ENCODE peak calls at places on chromosomes 7 and 10, in four cellular contexts. One of them, this sample, is unnamed.

GRCh38 chr7:74272305-74273038 is 16.7 kb upstream of the CLIP2 start:
- DNase-seq in ascending aorta: peak; percentile 63
- DNase-seq in GM10248: peak; percentile 88
- DNase-seq in B cell: peak; percentile 79
- DNase-seq in this sample: no peak

GRCh38 chr10:28839600-28840007 is 162.3 kb downstream of the BAMBI start:
- DNase-seq in GM10248: no peak
- DNase-seq in ascending aorta: no peak
- DNase-seq in B cell: no peak
- DNase-seq in this sample: peak; percentile 50

GRCh38 chr7:91656486-91657237 is 223.8 kb downstream of the MTERF1 start:
- DNase-seq in B cell: no peak
- DNase-seq in GM10248: no peak
- DNase-seq in ascending aorta: no peak
- DNase-seq in this sample: no peak

GRCh38 chr10:67629461-67629971 is 66.5 kb downstream of the CTNNA3 start:
- DNase-seq in GM10248: no peak
- DNase-seq in ascending aorta: no peak
- DNase-seq in B cell: no peak
- DNase-seq in this sample: no peak

GRCh38 chr7:23350466-23350865 is 51.3 kb downstream of the MALSU1 start:
- DNase-seq in ascending aorta: no peak
- DNase-seq in B cell: no peak
- DNase-seq in GM10248: no peak
- DNase-seq in this sample: no peak

GRCh38 chr10:43407148-43407575 is 1.8 kb downstream of the HNRNPF start:
- DNase-seq in GM10248: peak; percentile 56
- DNase-seq in ascending aorta: no peak
- DNase-seq in B cell: peak; percentile 59
- DNase-seq in this sample: peak; percentile 71

GRCh38 chr7:151206914-151207313 is 3.4 kb downstream of the H2BK1 start:
- DNase-seq in ascending aorta: no peak
- DNase-seq in GM10248: no peak
- DNase-seq in B cell: no peak
- DNase-seq in this sample: no peak

GRCh38 chr7:50509459-50509858 is 55.7 kb downstream of the DDC start:
- DNase-seq in ascending aorta: no peak
- DNase-seq in B cell: no peak
- DNase-seq in GM10248: no peak
- DNase-seq in this sample: no peak

GRCh38 chr7:157337316-157338149 is 729 bp downstream of the DNAJB6 start:
- DNase-seq in GM10248: peak; percentile 83
- DNase-seq in ascending aorta: no peak
- DNase-seq in B cell: peak; percentile 53
- DNase-seq in this sample: peak; percentile 56

GRCh38 chr10:46289209-46289810 is 2.5 kb downstream of the ANTXRL start:
- DNase-seq in ascending aorta: no peak
- DNase-seq in B cell: peak; percentile 17
- DNase-seq in GM10248: no peak
- DNase-seq in this sample: no peak

GRCh38 chr7:38281211-38281610 is 7.8 kb upstream of the TARP start:
- DNase-seq in ascending aorta: no peak
- DNase-seq in B cell: no peak
- DNase-seq in GM10248: no peak
- DNase-seq in this sample: no peak

GRCh38 chr7:52897708-52898107 is 137.7 kb upstream of the POM121L12 start:
- DNase-seq in GM10248: no peak
- DNase-seq in ascending aorta: no peak
- DNase-seq in B cell: no peak
- DNase-seq in this sample: no peak

GRCh38 chr10:49605177-49605938 is 4.8 kb upstream of the SLC18A3 start:
- DNase-seq in B cell: no peak
- DNase-seq in GM10248: no peak
- DNase-seq in ascending aorta: no peak
- DNase-seq in this sample: peak; percentile 16

GRCh38 chr10:31100176-31100575 is 68.5 kb upstream of the ZNF438 start:
- DNase-seq in GM10248: no peak
- DNase-seq in B cell: no peak
- DNase-seq in ascending aorta: no peak
- DNase-seq in this sample: no peak

GRCh38 chr7:23277359-23277989 is 21.7 kb upstream of the MALSU1 start:
- DNase-seq in GM10248: peak; percentile 64
- DNase-seq in B cell: peak; percentile 54
- DNase-seq in ascending aorta: no peak
- DNase-seq in this sample: no peak

GRCh38 chr10:133217800-133218589 is 12.0 kb upstream of the UTF1 start:
- DNase-seq in GM10248: no peak
- DNase-seq in ascending aorta: no peak
- DNase-seq in B cell: no peak
- DNase-seq in this sample: no peak
- TF ChIP-seq CTCF in GM10248: no peak
- TF ChIP-seq CTCF in ascending aorta: no peak
- TF ChIP-seq CTCF in B cell: no peak
- TF ChIP-seq CTCF in this sample: no peak

GRCh38 chr7:31648288-31648687 is 38.7 kb upstream of the PPP1R17 start:
- DNase-seq in ascending aorta: no peak
- DNase-seq in GM10248: no peak
- DNase-seq in B cell: no peak
- DNase-seq in this sample: no peak
- TF ChIP-seq CTCF in ascending aorta: no peak
- TF ChIP-seq CTCF in GM10248: no peak
- TF ChIP-seq CTCF in B cell: no peak
- TF ChIP-seq CTCF in this sample: peak; percentile 32

GRCh38 chr7:116249969-116250553 is 39.7 kb downstream of the TES start:
- DNase-seq in B cell: no peak
- DNase-seq in ascending aorta: no peak
- DNase-seq in GM10248: no peak
- DNase-seq in this sample: no peak
- TF ChIP-seq CTCF in B cell: peak; percentile 38
- TF ChIP-seq CTCF in ascending aorta: peak; percentile 29
- TF ChIP-seq CTCF in GM10248: peak; percentile 12
- TF ChIP-seq CTCF in this sample: peak; percentile 41

GRCh38 chr10:103666109-103666508 is 172.6 kb downstream of the NEURL1 start:
- DNase-seq in GM10248: no peak
- DNase-seq in ascending aorta: no peak
- DNase-seq in B cell: no peak
- DNase-seq in this sample: no peak
- TF ChIP-seq CTCF in GM10248: peak; percentile 22
- TF ChIP-seq CTCF in ascending aorta: peak; percentile 32
- TF ChIP-seq CTCF in B cell: no peak
- TF ChIP-seq CTCF in this sample: no peak

GRCh38 chr7:81960026-81960425 is 190.2 kb upstream of the HGF start:
- DNase-seq in GM10248: no peak
- DNase-seq in B cell: no peak
- DNase-seq in ascending aorta: no peak
- DNase-seq in this sample: no peak
- TF ChIP-seq CTCF in GM10248: no peak
- TF ChIP-seq CTCF in B cell: no peak
- TF ChIP-seq CTCF in ascending aorta: no peak
- TF ChIP-seq CTCF in this sample: no peak

GRCh38 chr10:124916585-124917167 is 25.2 kb upstream of the ZRANB1 start:
- DNase-seq in B cell: peak; percentile 99
- DNase-seq in GM10248: peak; percentile 99
- DNase-seq in ascending aorta: peak; percentile 91
- DNase-seq in this sample: peak; percentile 99
- TF ChIP-seq CTCF in B cell: no peak
- TF ChIP-seq CTCF in GM10248: no peak
- TF ChIP-seq CTCF in ascending aorta: no peak
- TF ChIP-seq CTCF in this sample: no peak

GRCh38 chr7:158881731-158882130 is 25.4 kb downstream of the DYNC2I1 start:
- DNase-seq in B cell: no peak
- DNase-seq in ascending aorta: no peak
- DNase-seq in GM10248: no peak
- DNase-seq in this sample: no peak

GRCh38 chr7:158880973-158881372 is 24.6 kb downstream of the DYNC2I1 start:
- DNase-seq in ascending aorta: no peak
- DNase-seq in GM10248: no peak
- DNase-seq in B cell: no peak
- DNase-seq in this sample: no peak

GRCh38 chr7:158887594-158887993 is 31.2 kb downstream of the DYNC2I1 start:
- DNase-seq in GM10248: no peak
- DNase-seq in B cell: no peak
- DNase-seq in ascending aorta: no peak
- DNase-seq in this sample: no peak

DNA sequence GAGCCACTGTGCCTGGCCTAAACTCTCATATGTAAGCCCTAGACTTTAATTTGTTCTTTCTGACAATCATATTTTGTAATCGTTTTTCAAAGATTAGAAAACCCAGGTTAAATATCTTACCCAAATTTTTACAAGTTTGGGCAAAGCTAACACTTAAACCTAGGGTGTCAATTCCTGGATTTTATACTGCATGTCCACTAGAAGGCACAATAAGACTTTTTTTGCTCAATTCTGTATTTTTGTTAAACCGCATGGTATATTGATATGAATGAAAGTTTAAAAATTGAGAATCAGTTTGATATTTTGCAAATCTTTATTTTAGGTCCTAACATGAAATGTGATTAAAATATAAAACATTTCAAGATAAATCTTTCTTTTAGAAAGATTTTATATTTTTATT is 29.3 kb downstream of the DYNC2I1 start:
- DNase-seq in ascending aorta: no peak
- DNase-seq in GM10248: no peak
- DNase-seq in B cell: no peak
- DNase-seq in this sample: no peak
- TF ChIP-seq CTCF in ascending aorta: no peak
- TF ChIP-seq CTCF in GM10248: no peak
- TF ChIP-seq CTCF in B cell: no peak
- TF ChIP-seq CTCF in this sample: no peak

DNA sequence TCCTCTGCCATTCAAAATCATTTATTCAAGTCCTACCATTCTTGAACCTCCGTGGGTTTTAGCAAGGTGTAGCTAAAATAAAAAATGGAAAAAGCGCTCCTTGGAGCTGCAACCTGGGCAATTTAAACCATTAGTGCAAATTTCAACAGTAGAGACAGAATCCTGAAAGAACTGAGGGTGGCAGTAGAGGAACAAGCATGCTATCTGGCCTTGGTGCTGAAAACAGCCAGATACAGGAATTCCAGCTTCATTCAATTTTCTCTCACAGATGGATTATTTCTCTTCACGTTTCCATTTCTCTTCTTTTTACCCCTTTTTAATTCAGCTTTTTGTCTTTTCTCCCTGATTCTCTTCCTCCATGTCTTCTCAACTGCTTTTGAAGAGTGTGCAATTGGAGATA is 77.7 kb downstream of the OTUD1 start:
- DNase-seq in ascending aorta: no peak
- DNase-seq in B cell: no peak
- DNase-seq in GM10248: no peak
- DNase-seq in this sample: no peak
- TF ChIP-seq CTCF in ascending aorta: no peak
- TF ChIP-seq CTCF in B cell: no peak
- TF ChIP-seq CTCF in GM10248: peak; percentile 19
- TF ChIP-seq CTCF in this sample: no peak

DNA sequence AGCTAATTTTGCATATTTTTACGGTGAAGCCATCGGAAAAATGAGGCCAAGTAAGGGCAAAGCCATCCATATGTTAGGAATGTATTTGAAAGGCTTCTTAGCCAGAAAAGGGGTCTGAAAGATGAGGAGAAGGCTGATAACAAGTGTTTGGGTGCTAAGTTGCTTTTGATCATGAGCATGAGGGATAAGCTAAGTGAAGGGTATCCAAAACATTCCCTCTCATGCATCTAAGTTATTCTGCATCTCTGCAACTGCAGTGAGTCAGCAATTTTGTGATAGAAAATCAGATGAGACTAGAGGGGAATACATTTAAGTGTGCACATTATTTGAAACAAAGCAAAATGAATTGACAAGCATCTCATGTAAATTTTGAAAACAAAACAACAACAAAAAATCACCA is 282.8 kb downstream of the GPR158 start:
- DNase-seq in ascending aorta: no peak
- DNase-seq in GM10248: no peak
- DNase-seq in B cell: no peak
- DNase-seq in this sample: no peak
- TF ChIP-seq CTCF in ascending aorta: no peak
- TF ChIP-seq CTCF in GM10248: no peak
- TF ChIP-seq CTCF in B cell: no peak
- TF ChIP-seq CTCF in this sample: no peak